ENCODE peak calls at places on chromosome 21, in eight cellular contexts. N is bronchial epithelial cell, T is omental fat pad, G is testis, A is adrenal gland, M is lower lobe of right lung, V is HCT116, C is heart right ventricle. I is an unnamed sample.

GRCh38 chr21:27645285-27645684 is 678.4 kb upstream of the ADAMTS5 start:
- DNase-seq in V (no peak), A (no peak), T (no peak), G (no peak), C (no peak), N (peak; percentile 95), M (no peak), I (no peak)

GRCh38 chr21:37642493-37642892 is 273.8 kb downstream of the KCNJ6 start:
- DNase-seq in G (no peak), T (no peak), M (no peak), N (peak; percentile 64), V (peak; percentile 24), C (no peak), A (peak; percentile 54), I (no peak)

GRCh38 chr21:29657228-29657989 is 282.4 kb downstream of the GRIK1 start:
- DNase-seq in G (no peak), A (no peak), T (no peak), N (no peak), C (no peak), V (no peak), M (no peak), I (no peak)

GRCh38 chr21:26652891-26653290 is 79.8 kb upstream of the CYYR1 start:
- DNase-seq in M (no peak), G (no peak), A (no peak), N (no peak), T (no peak), V (no peak), C (no peak), I (no peak)

GRCh38 chr21:38920631-38921398 is 115.1 kb downstream of the ETS2 start:
- DNase-seq in M (no peak), A (no peak), N (peak; percentile 48), T (no peak), G (no peak), C (no peak), V (no peak), I (peak; percentile 44)

GRCh38 chr21:45932922-45933502 is 48.6 kb upstream of the COL6A1 start:
- DNase-seq in M (no peak), V (no peak), A (no peak), N (no peak), C (no peak), G (no peak), T (no peak), I (no peak)

GRCh38 chr21:34887729-34888568 is 161.2 kb downstream of the RUNX1 start:
- DNase-seq in A (peak; percentile 88), T (peak; percentile 64), V (no peak), G (peak; percentile 76), C (peak; percentile 62), N (peak; percentile 93), M (peak; percentile 86), I (peak; percentile 87)

GRCh38 chr21:27681841-27682240 is 715.0 kb upstream of the ADAMTS5 start:
- DNase-seq in T (no peak), V (no peak), N (peak; percentile 58), M (no peak), C (no peak), A (no peak), G (no peak), I (no peak)

DNA sequence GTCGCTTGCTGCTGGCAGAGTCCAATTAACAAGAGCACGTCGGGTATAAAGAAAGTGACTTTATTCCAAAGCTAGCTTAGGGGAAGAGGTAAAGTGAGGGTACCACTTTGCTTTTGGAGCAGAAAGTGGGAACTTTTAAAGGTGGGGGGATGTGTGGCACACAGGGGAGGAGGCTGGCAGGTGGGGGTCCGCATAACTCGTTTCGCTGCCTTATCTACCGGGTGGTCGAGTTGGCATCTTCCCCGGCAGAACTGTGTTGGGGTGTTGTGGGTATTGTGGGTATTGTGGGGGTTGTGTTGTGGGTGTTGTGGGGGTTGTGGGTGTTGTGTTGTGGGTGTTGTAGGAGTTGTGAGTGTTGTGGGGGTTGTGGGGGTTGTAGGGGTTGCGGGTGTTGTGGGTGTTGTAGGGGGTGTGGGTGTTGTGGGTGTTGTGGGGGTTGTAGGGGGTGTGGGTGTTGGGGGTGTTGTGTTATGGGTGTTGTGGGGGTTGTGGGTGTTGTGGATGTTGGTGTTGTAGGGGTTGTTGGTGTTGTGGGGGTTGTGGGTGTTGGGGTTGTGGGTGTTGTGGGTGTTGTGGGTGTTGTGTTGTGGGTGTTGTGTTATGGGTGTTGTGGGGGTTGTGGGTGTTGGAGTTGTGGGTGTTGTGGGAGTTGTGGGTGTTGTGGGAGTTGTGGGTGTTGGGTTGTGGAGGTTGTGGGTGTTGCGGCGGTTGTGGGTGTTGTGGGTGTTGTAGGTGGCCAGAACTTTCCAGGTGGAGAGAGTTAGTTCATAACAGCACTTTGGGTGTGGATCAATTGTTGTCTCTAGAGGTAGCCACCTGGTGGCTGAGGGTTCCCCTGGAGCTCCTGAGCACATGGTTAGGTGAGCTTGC is 52.7 kb downstream of the AGPAT3 start:
- DNase-seq in T (no peak), A (no peak), V (peak; percentile 15), C (no peak), G (no peak), M (peak; percentile 32), N (no peak), I (no peak)
- TF ChIP-seq CTCF in T (no peak), A (no peak), V (no peak), C (no peak), G (no peak), M (no peak), N (no peak), I (no peak)

DNA sequence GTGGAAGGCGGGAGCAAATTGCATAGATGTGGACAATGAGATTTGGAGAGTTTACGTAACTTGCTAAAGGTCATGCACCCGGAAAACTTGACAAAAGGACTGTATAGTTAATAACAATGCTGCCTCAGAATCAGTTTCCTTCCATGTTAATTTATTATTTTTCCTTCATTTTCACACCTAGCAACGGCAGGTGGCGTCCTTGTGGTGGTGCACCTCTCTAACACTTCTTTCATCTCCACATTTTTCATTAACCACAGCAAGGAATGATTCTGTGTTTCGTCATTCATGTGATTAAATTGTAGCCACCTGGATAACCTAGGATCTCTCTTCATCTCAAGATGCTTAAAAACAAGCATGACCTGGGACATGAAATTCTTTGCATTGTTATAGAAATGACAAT is 2133.0 kb downstream of the NCAM2 start:
- DNase-seq in G (no peak), A (no peak), T (no peak), V (no peak), N (no peak), C (no peak), M (no peak), I (no peak)
- TF ChIP-seq CTCF in G (no peak), A (no peak), T (no peak), V (no peak), N (no peak), C (no peak), M (no peak), I (no peak)

DNA sequence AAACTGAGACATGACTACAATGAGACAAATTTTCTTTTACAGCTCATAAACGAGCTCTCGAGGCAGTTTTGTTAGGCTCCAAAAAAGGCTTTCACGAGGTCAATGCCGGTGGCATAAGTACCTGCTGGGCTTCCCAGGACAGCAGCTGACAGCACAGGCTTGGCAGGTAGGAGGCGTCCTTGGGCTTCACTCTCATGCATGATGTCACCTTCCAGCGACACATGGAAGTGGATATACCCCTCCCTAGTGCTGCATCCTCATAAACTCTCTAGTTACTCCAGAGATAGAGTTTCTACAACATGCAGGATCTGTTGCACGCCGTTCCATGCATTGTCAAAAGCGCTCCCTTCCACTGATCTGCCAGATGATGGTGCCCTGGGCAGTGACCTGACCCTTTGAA is 112.5 kb upstream of the PAXBP1 start:
- DNase-seq in A (no peak), M (no peak), N (no peak), T (no peak), V (peak; percentile 0), G (no peak), C (no peak), I (no peak)
- TF ChIP-seq CTCF in A (no peak), M (no peak), N (no peak), T (no peak), V (no peak), G (no peak), C (no peak), I (no peak)

DNA sequence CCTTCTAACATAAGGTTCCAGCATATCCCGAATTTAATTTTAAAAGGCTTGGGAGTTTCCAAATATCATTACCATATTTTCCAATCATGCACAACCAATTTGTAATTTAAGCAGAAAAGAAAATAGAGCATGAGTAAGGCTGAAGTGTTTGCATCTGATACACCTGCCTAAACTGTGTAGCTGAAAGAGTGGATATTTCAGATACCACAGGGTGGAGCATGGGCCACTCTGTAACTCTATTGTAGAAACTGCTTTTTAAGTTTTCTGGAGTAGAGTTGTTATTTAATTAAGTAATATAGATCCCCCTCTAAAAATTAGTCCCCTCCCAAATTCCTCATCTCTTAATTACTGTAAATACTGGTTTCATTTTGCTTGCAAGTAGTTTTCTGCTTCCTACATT is 199.8 kb downstream of the USP25 start:
- DNase-seq in A (no peak), T (no peak), M (no peak), V (no peak), G (no peak), N (no peak), C (no peak), I (no peak)
- TF ChIP-seq CTCF in A (no peak), T (no peak), M (no peak), V (no peak), G (no peak), N (no peak), C (no peak), I (no peak)

I was measured in HFF-Myc.